ENCODE peak calls at places on chromosomes 5 and 9, in ten cellular contexts. One of them, this sample, is unnamed.

GRCh38 chr9:109012009-109012875 is 1.1 kb downstream of the CTNNAL1 start:
- DNase-seq in esophagus squamous epithelium: no peak
- DNase-seq in spleen: no peak
- DNase-seq in right atrium auricular region: peak; percentile 85
- DNase-seq in lung: peak; percentile 56
- DNase-seq in mesendoderm: peak; percentile 88
- DNase-seq in H1: no peak
- DNase-seq in psoas muscle: peak; percentile 62
- DNase-seq in aorta: peak; percentile 89
- DNase-seq in SK-N-SH: peak; percentile 64
- DNase-seq in this sample: no peak

GRCh38 chr9:114804504-114804903 is 1.3 kb downstream of the TNFSF15 start:
- DNase-seq in spleen: no peak
- DNase-seq in aorta: no peak
- DNase-seq in right atrium auricular region: no peak
- DNase-seq in H1: no peak
- DNase-seq in psoas muscle: no peak
- DNase-seq in SK-N-SH: no peak
- DNase-seq in mesendoderm: no peak
- DNase-seq in lung: peak; percentile 32
- DNase-seq in esophagus squamous epithelium: no peak
- DNase-seq in this sample: no peak

GRCh38 chr5:15791274-15791673 is 291.3 kb downstream of the FBXL7 start:
- DNase-seq in mesendoderm: no peak
- DNase-seq in aorta: no peak
- DNase-seq in lung: no peak
- DNase-seq in psoas muscle: no peak
- DNase-seq in SK-N-SH: peak; percentile 45
- DNase-seq in esophagus squamous epithelium: no peak
- DNase-seq in H1: no peak
- DNase-seq in spleen: no peak
- DNase-seq in right atrium auricular region: no peak
- DNase-seq in this sample: no peak

GRCh38 chr9:35426627-35427026 is 63.3 kb upstream of the RUSC2 start:
- DNase-seq in H1: no peak
- DNase-seq in lung: no peak
- DNase-seq in aorta: no peak
- DNase-seq in right atrium auricular region: no peak
- DNase-seq in spleen: no peak
- DNase-seq in mesendoderm: no peak
- DNase-seq in SK-N-SH: no peak
- DNase-seq in esophagus squamous epithelium: no peak
- DNase-seq in psoas muscle: no peak
- DNase-seq in this sample: no peak

GRCh38 chr5:61123145-61123544 is 39.1 kb downstream of the SMIM15 start:
- DNase-seq in mesendoderm: no peak
- DNase-seq in SK-N-SH: no peak
- DNase-seq in spleen: no peak
- DNase-seq in right atrium auricular region: no peak
- DNase-seq in aorta: no peak
- DNase-seq in psoas muscle: no peak
- DNase-seq in esophagus squamous epithelium: no peak
- DNase-seq in lung: no peak
- DNase-seq in H1: no peak
- DNase-seq in this sample: no peak

GRCh38 chr5:149617760-149618306 is 36.5 kb downstream of the ARHGEF37 start:
- DNase-seq in aorta: no peak
- DNase-seq in H1: no peak
- DNase-seq in esophagus squamous epithelium: no peak
- DNase-seq in spleen: no peak
- DNase-seq in mesendoderm: no peak
- DNase-seq in psoas muscle: no peak
- DNase-seq in SK-N-SH: no peak
- DNase-seq in lung: no peak
- DNase-seq in right atrium auricular region: no peak
- DNase-seq in this sample: no peak

GRCh38 chr5:140360681-140361479 is 886 bp downstream of the SLC4A9 start:
- DNase-seq in spleen: no peak
- DNase-seq in mesendoderm: no peak
- DNase-seq in esophagus squamous epithelium: no peak
- DNase-seq in lung: no peak
- DNase-seq in SK-N-SH: no peak
- DNase-seq in psoas muscle: no peak
- DNase-seq in right atrium auricular region: no peak
- DNase-seq in H1: no peak
- DNase-seq in aorta: no peak
- DNase-seq in this sample: peak; percentile 23

GRCh38 chr5:66933066-66933465 is 263.5 kb downstream of the CD180 start:
- DNase-seq in H1: no peak
- DNase-seq in lung: no peak
- DNase-seq in right atrium auricular region: no peak
- DNase-seq in mesendoderm: no peak
- DNase-seq in psoas muscle: no peak
- DNase-seq in SK-N-SH: no peak
- DNase-seq in aorta: no peak
- DNase-seq in spleen: no peak
- DNase-seq in esophagus squamous epithelium: no peak
- DNase-seq in this sample: no peak

GRCh38 chr5:133250527-133250926 is 198.7 kb downstream of the HSPA4 start:
- DNase-seq in H1: no peak
- DNase-seq in lung: no peak
- DNase-seq in aorta: no peak
- DNase-seq in spleen: peak; percentile 67
- DNase-seq in psoas muscle: no peak
- DNase-seq in esophagus squamous epithelium: no peak
- DNase-seq in SK-N-SH: no peak
- DNase-seq in right atrium auricular region: no peak
- DNase-seq in mesendoderm: no peak
- DNase-seq in this sample: no peak

GRCh38 chr5:29054694-29055093 is 2016.3 kb upstream of the CDH9 start:
- DNase-seq in spleen: no peak
- DNase-seq in esophagus squamous epithelium: no peak
- DNase-seq in SK-N-SH: no peak
- DNase-seq in aorta: no peak
- DNase-seq in mesendoderm: no peak
- DNase-seq in lung: no peak
- DNase-seq in right atrium auricular region: no peak
- DNase-seq in psoas muscle: no peak
- DNase-seq in H1: no peak
- DNase-seq in this sample: no peak

GRCh38 chr5:87020099-87020934 is 247.4 kb upstream of the RASA1 start:
- DNase-seq in H1: no peak
- DNase-seq in lung: peak; percentile 34
- DNase-seq in mesendoderm: peak; percentile 50
- DNase-seq in SK-N-SH: no peak
- DNase-seq in psoas muscle: no peak
- DNase-seq in right atrium auricular region: no peak
- DNase-seq in aorta: peak; percentile 69
- DNase-seq in spleen: peak; percentile 76
- DNase-seq in esophagus squamous epithelium: no peak
- DNase-seq in this sample: no peak

GRCh38 chr5:109242518-109242917 is 167.3 kb downstream of the PJA2 start:
- DNase-seq in right atrium auricular region: no peak
- DNase-seq in lung: no peak
- DNase-seq in esophagus squamous epithelium: no peak
- DNase-seq in SK-N-SH: no peak
- DNase-seq in mesendoderm: no peak
- DNase-seq in H1: no peak
- DNase-seq in psoas muscle: no peak
- DNase-seq in spleen: no peak
- DNase-seq in aorta: no peak
- DNase-seq in this sample: no peak

GRCh38 chr9:116692619-116693018 is 5.5 kb downstream of the TRIM32 start:
- DNase-seq in psoas muscle: no peak
- DNase-seq in right atrium auricular region: no peak
- DNase-seq in spleen: no peak
- DNase-seq in H1: no peak
- DNase-seq in aorta: no peak
- DNase-seq in SK-N-SH: no peak
- DNase-seq in mesendoderm: no peak
- DNase-seq in lung: no peak
- DNase-seq in esophagus squamous epithelium: no peak
- DNase-seq in this sample: no peak

DNA sequence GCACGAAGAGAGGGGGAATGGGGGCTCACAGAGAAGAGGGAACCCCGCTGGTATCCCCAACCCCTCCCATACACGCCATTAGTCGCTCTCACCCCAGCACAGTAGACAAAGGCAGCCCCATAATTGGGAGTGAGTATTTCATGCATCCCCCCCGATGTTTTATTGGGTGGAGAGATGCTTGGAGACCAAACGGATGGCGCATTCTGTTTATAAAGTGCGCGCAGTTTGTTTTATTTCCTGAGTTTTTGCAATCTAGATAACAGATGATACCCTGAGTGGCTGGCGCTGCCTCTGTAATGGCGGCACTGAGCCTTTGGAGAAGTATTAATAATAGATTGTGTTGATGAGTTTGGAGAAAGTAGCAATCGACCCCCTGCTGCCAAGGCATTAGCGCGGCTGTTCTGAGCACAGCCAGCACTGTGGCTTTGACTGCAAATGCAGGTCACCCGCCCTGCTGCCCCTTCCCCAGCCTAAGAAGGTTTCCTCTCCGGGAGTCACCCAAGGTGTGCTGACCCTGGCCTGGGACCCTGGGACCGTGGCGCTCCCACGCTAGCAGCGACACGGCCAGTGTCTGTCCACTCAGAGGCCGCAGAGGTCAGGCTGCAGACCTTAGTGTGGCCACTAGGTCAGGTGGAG is 74.3 kb downstream of the LMX1B start:
- DNase-seq in psoas muscle: no peak
- DNase-seq in lung: no peak
- DNase-seq in right atrium auricular region: no peak
- DNase-seq in SK-N-SH: no peak
- DNase-seq in mesendoderm: no peak
- DNase-seq in spleen: no peak
- DNase-seq in aorta: no peak
- DNase-seq in esophagus squamous epithelium: no peak
- DNase-seq in H1: no peak
- DNase-seq in this sample: no peak
- H3K27me3 ChIP-seq in psoas muscle: peaks cover 18% of the 10 kb centered on the region
- H3K27me3 ChIP-seq in lung: peaks cover 3% of the 10 kb centered on the region
- H3K27me3 ChIP-seq in right atrium auricular region: no peaks in the 10 kb centered on the region
- H3K27me3 ChIP-seq in SK-N-SH: peaks cover 69% of the 10 kb centered on the region
- H3K27me3 ChIP-seq in mesendoderm: peaks cover 27% of the 10 kb centered on the region
- H3K27me3 ChIP-seq in spleen: peaks cover 82% of the 10 kb centered on the region
- H3K27me3 ChIP-seq in aorta: no peaks in the 10 kb centered on the region
- H3K27me3 ChIP-seq in esophagus squamous epithelium: peaks cover 98% of the 10 kb centered on the region
- H3K27me3 ChIP-seq in H1: peaks cover 25% of the 10 kb centered on the region
- H3K27me3 ChIP-seq in this sample: peaks cover 26% of the 10 kb centered on the region

GRCh38 chr9:20618361-20618799 is 3.9 kb downstream of the MLLT3 start:
- DNase-seq in SK-N-SH: no peak
- DNase-seq in lung: peak; percentile 36
- DNase-seq in psoas muscle: no peak
- DNase-seq in esophagus squamous epithelium: no peak
- DNase-seq in aorta: no peak
- DNase-seq in spleen: no peak
- DNase-seq in H1: no peak
- DNase-seq in right atrium auricular region: no peak
- DNase-seq in mesendoderm: no peak
- DNase-seq in this sample: no peak
- H3K4me3 ChIP-seq in SK-N-SH: no peak overlapping the region
- H3K4me3 ChIP-seq in lung: no peak overlapping the region
- H3K4me3 ChIP-seq in psoas muscle: no peak overlapping the region
- H3K4me3 ChIP-seq in esophagus squamous epithelium: no peak overlapping the region
- H3K4me3 ChIP-seq in aorta: no peak overlapping the region
- H3K4me3 ChIP-seq in spleen: no peak overlapping the region
- H3K4me3 ChIP-seq in H1: no peak overlapping the region
- H3K4me3 ChIP-seq in right atrium auricular region: no peak overlapping the region
- H3K4me3 ChIP-seq in mesendoderm: no peak overlapping the region
- H3K4me3 ChIP-seq in this sample: no peak overlapping the region

GRCh38 chr5:143129203-143129602 is 274.3 kb downstream of the NR3C1 start:
- DNase-seq in mesendoderm: no peak
- DNase-seq in SK-N-SH: no peak
- DNase-seq in aorta: no peak
- DNase-seq in lung: no peak
- DNase-seq in esophagus squamous epithelium: no peak
- DNase-seq in H1: no peak
- DNase-seq in spleen: no peak
- DNase-seq in psoas muscle: no peak
- DNase-seq in right atrium auricular region: no peak
- DNase-seq in this sample: no peak

GRCh38 chr5:143131983-143132382 is 271.5 kb downstream of the NR3C1 start:
- DNase-seq in esophagus squamous epithelium: no peak
- DNase-seq in spleen: no peak
- DNase-seq in mesendoderm: no peak
- DNase-seq in H1: no peak
- DNase-seq in lung: no peak
- DNase-seq in aorta: no peak
- DNase-seq in right atrium auricular region: no peak
- DNase-seq in SK-N-SH: no peak
- DNase-seq in psoas muscle: no peak
- DNase-seq in this sample: no peak

GRCh38 chr5:143132739-143133138 is 270.7 kb downstream of the NR3C1 start:
- DNase-seq in aorta: no peak
- DNase-seq in H1: no peak
- DNase-seq in SK-N-SH: no peak
- DNase-seq in mesendoderm: no peak
- DNase-seq in esophagus squamous epithelium: no peak
- DNase-seq in psoas muscle: no peak
- DNase-seq in spleen: no peak
- DNase-seq in right atrium auricular region: no peak
- DNase-seq in lung: no peak
- DNase-seq in this sample: no peak

GRCh38 chr5:143129910-143130703 is 273.4 kb downstream of the NR3C1 start:
- DNase-seq in esophagus squamous epithelium: no peak
- DNase-seq in right atrium auricular region: no peak
- DNase-seq in aorta: no peak
- DNase-seq in mesendoderm: no peak
- DNase-seq in spleen: no peak
- DNase-seq in psoas muscle: no peak
- DNase-seq in H1: no peak
- DNase-seq in lung: no peak
- DNase-seq in SK-N-SH: no peak
- DNase-seq in this sample: no peak

DNA sequence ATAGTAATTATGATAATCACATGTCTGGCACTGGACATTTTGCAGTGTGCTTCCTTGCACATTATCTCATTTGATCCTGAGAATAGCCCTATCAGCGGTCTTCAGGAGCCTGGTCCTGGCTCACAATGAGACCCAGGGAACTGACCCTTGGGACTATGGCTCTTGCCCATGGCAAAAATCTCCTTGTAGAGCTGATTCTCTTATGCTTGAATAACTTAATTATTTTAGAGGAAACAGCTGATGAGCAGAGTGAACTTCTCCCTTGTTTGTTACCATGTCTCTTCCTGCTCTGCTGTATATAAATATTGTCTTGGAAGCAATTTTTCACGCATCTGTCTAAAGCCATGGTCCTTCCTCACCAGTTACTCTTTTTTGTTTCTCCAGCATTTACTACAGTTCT is 272.6 kb downstream of the NR3C1 start:
- DNase-seq in right atrium auricular region: no peak
- DNase-seq in psoas muscle: no peak
- DNase-seq in spleen: no peak
- DNase-seq in lung: no peak
- DNase-seq in esophagus squamous epithelium: no peak
- DNase-seq in aorta: no peak
- DNase-seq in SK-N-SH: no peak
- DNase-seq in H1: no peak
- DNase-seq in mesendoderm: no peak
- DNase-seq in this sample: no peak
- H3K36me3 ChIP-seq in right atrium auricular region: peaks cover 9% of the 10 kb centered on the region
- H3K36me3 ChIP-seq in psoas muscle: no peaks in the 10 kb centered on the region
- H3K36me3 ChIP-seq in spleen: peaks cover 24% of the 10 kb centered on the region
- H3K36me3 ChIP-seq in lung: peaks cover 8% of the 10 kb centered on the region
- H3K36me3 ChIP-seq in esophagus squamous epithelium: no peaks in the 10 kb centered on the region
- H3K36me3 ChIP-seq in aorta: no peaks in the 10 kb centered on the region
- H3K36me3 ChIP-seq in SK-N-SH: peaks cover 19% of the 10 kb centered on the region
- H3K36me3 ChIP-seq in H1: no peaks in the 10 kb centered on the region
- H3K36me3 ChIP-seq in mesendoderm: no peaks in the 10 kb centered on the region
- H3K36me3 ChIP-seq in this sample: no peaks in the 10 kb centered on the region

GRCh38 chr5:176810084-176810597 is at the start of gene UNC5A:
- DNase-seq in spleen: no peak
- DNase-seq in SK-N-SH: peak; percentile 91
- DNase-seq in esophagus squamous epithelium: no peak
- DNase-seq in mesendoderm: peak; percentile 73
- DNase-seq in right atrium auricular region: no peak
- DNase-seq in H1: peak; percentile 93
- DNase-seq in psoas muscle: peak; percentile 32
- DNase-seq in aorta: no peak
- DNase-seq in lung: no peak
- DNase-seq in this sample: peak; percentile 97
- H3K27me3 ChIP-seq in spleen: peaks cover 95% of the 10 kb centered on the region
- H3K27me3 ChIP-seq in SK-N-SH: peaks cover 17% of the 10 kb centered on the region
- H3K27me3 ChIP-seq in esophagus squamous epithelium: peaks cover 97% of the 10 kb centered on the region
- H3K27me3 ChIP-seq in mesendoderm: peaks cover 30% of the 10 kb centered on the region
- H3K27me3 ChIP-seq in right atrium auricular region: peaks cover 3% of the 10 kb centered on the region
- H3K27me3 ChIP-seq in H1: peaks cover 45% of the 10 kb centered on the region
- H3K27me3 ChIP-seq in psoas muscle: peaks cover 35% of the 10 kb centered on the region
- H3K27me3 ChIP-seq in aorta: no peaks in the 10 kb centered on the region
- H3K27me3 ChIP-seq in lung: peaks cover 22% of the 10 kb centered on the region
- H3K27me3 ChIP-seq in this sample: peaks cover 41% of the 10 kb centered on the region

This sample was measured in H7.